ENCODE peak calls at places on chromosomes 16 and 17, in nine cellular contexts. O is stimulated activated CD8-positive, alpha-beta memory T cell treated with anti-CD3 and anti-CD28 coated beads, Interleukin-15, amount 100 ng/mL, for 24 hours; Y is CD4-positive, alpha-beta memory T cell; J is AG04450; L is H9; T is NCI-H2081; R is activated gamma-delta T cell treated with anti-CD3 and anti-CD28 coated beads, Interleukin-2, amount 50 U/mL, for 16 hours; I is psoas muscle; E is activated naive CD8-positive, alpha-beta T cell treated with anti-CD3 and anti-CD28 coated beads for 36 hours. G is an unnamed sample.

GRCh38 chr17:75404739-75405364 is 626 bp downstream of the GRB2 start:
- DNase-seq in R (peak; percentile 32), Y (peak; percentile 57), E (peak; percentile 72), J (no peak), L (peak; percentile 62), T (peak; percentile 33), I (peak; percentile 54), O (peak; percentile 35), G (peak; percentile 37)

GRCh38 chr16:58462997-58463891 is 36.7 kb upstream of the NDRG4 start:
- DNase-seq in E (peak; percentile 28), O (no peak), J (no peak), L (peak; percentile 43), R (no peak), I (no peak), T (no peak), Y (no peak), G (no peak)

GRCh38 chr17:63150994-63151464 is 185.0 kb downstream of the TANC2 start:
- DNase-seq in L (no peak), E (no peak), I (no peak), R (no peak), O (no peak), T (no peak), Y (no peak), J (peak; percentile 38), G (no peak)

GRCh38 chr17:45137561-45138305 is 2.2 kb downstream of the ACBD4 start:
- DNase-seq in R (no peak), Y (no peak), J (no peak), I (no peak), E (no peak), L (no peak), O (no peak), T (no peak), G (no peak)

GRCh38 chr16:62404857-62405611 is 368.8 kb upstream of the CDH8 start:
- DNase-seq in I (no peak), E (no peak), R (no peak), Y (no peak), L (peak; percentile 36), J (no peak), T (no peak), O (no peak), G (no peak)

GRCh38 chr17:80888276-80889160 is 103.1 kb upstream of the CHMP6 start:
- DNase-seq in J (no peak), E (no peak), L (no peak), T (no peak), R (no peak), O (no peak), Y (no peak), I (no peak), G (no peak)

GRCh38 chr17:61463068-61463980 is 11.1 kb downstream of the TBX4 start:
- DNase-seq in E (no peak), I (no peak), L (peak; percentile 73), R (no peak), J (no peak), T (no peak), O (no peak), Y (no peak), G (no peak)

GRCh38 chr17:27389542-27390140 is 66.6 kb upstream of the KSR1 start:
- DNase-seq in L (no peak), E (no peak), J (no peak), O (no peak), I (no peak), R (no peak), T (no peak), Y (no peak), G (no peak)

GRCh38 chr17:1162116-1162855 is 17.5 kb downstream of the ABR start:
- DNase-seq in J (no peak), O (no peak), L (no peak), Y (no peak), R (no peak), I (no peak), T (peak; percentile 22), E (no peak), G (no peak)

GRCh38 chr17:80951121-80952090 is 40.2 kb upstream of the CHMP6 start:
- DNase-seq in R (no peak), E (no peak), L (no peak), I (no peak), T (no peak), Y (no peak), J (no peak), O (no peak), G (no peak)

GRCh38 chr17:77842148-77842905 is 116.2 kb upstream of the TNRC6C start:
- DNase-seq in T (peak; percentile 59), O (no peak), I (no peak), J (no peak), E (peak; percentile 21), R (no peak), L (no peak), Y (no peak), G (peak; percentile 36)

GRCh38 chr17:39099686-39100293 is 51.6 kb downstream of the PLXDC1 start:
- DNase-seq in E (no peak), T (no peak), J (peak; percentile 44), I (peak; percentile 37), R (no peak), L (no peak), O (no peak), Y (no peak), G (no peak)

GRCh38 chr17:59193463-59193862 is 16.4 kb upstream of the SMG8 start:
- DNase-seq in L (no peak), I (no peak), E (no peak), Y (no peak), J (no peak), O (no peak), R (no peak), T (no peak), G (no peak)

GRCh38 chr17:50845260-50846147 is 10.1 kb downstream of the WFIKKN2 start:
- DNase-seq in Y (no peak), E (no peak), L (peak; percentile 36), T (no peak), O (no peak), R (no peak), J (no peak), I (peak; percentile 60), G (peak; percentile 29)

GRCh38 chr16:85586360-85587145 is 26.6 kb upstream of the GSE1 start:
- DNase-seq in R (no peak), E (no peak), O (no peak), I (peak; percentile 71), T (no peak), L (no peak), J (no peak), Y (no peak), G (no peak)

GRCh38 chr17:1509255-1509943 is 7.0 kb downstream of the INPP5K start:
- DNase-seq in I (no peak), T (no peak), E (no peak), J (no peak), L (no peak), O (no peak), R (no peak), Y (no peak), G (no peak)

GRCh38 chr17:35460354-35460851 is 11.8 kb upstream of the SLFN13 start:
- DNase-seq in L (peak; percentile 98), Y (peak; percentile 81), O (no peak), J (no peak), I (peak; percentile 27), E (peak; percentile 58), T (peak; percentile 1), R (peak; percentile 42), G (peak; percentile 35)

GRCh38 chr17:67441052-67441738 is 64.1 kb downstream of the PITPNC1 start:
- DNase-seq in O (no peak), T (no peak), I (peak; percentile 19), R (peak; percentile 61), J (peak; percentile 21), Y (peak; percentile 80), L (no peak), E (peak; percentile 73), G (no peak)

GRCh38 chr17:44489581-44489980 is 13.6 kb downstream of the GPATCH8 start:
- DNase-seq in T (no peak), E (no peak), Y (no peak), R (no peak), L (no peak), I (no peak), O (no peak), J (no peak), G (no peak)

GRCh38 chr17:80903041-80903611 is 88.5 kb upstream of the CHMP6 start:
- DNase-seq in J (no peak), L (no peak), O (no peak), E (no peak), R (no peak), I (no peak), Y (no peak), T (no peak), G (no peak)